ENCODE peak calls at places on chromosomes 4 and X, in six cellular contexts. D is AG09309, W is fibroblast of villous mesenchyme, N is fibroblast of lung, P is Panc1, X is choroid plexus epithelial cell. L is an unnamed sample.

GRCh38 chrX:85111347-85111746 is 107.7 kb downstream of the APOOL start:
- DNase-seq in D (no peak), X (peak), P (no peak), W (peak), N (no peak), L (no peak)

GRCh38 chrX:154731881-154732280 is 19.0 kb downstream of the GAB3 start:
- DNase-seq in D (no peak), P (no peak), X (peak), N (no peak), W (no peak), L (no peak)

GRCh38 chrX:19225906-19226305 is 103.6 kb upstream of the ADGRG2 start:
- DNase-seq in X (peak), N (peak), P (no peak), W (no peak), D (no peak), L (no peak)

GRCh38 chrX:123736333-123736921 is 3.6 kb upstream of the THOC2 start:
- DNase-seq in W (peak), N (peak), D (peak), P (no peak), X (peak), L (no peak)

GRCh38 chr4:80202784-80203553 is 5.7 kb downstream of the PRDM8 start:
- DNase-seq in N (peak), D (no peak), X (peak), W (peak), P (no peak), L (no peak)

GRCh38 chr4:139556071-139556734 is at the start of gene SETD7:
- DNase-seq in P (no peak), W (peak), D (peak), N (peak), X (peak), L (peak)

GRCh38 chrX:71111141-71111843 is at the start of gene IL2RG:
- DNase-seq in D (no peak), N (no peak), P (no peak), X (no peak), W (no peak), L (no peak)

GRCh38 chrX:5656544-5656943 is 572.1 kb downstream of the NLGN4X start:
- DNase-seq in W (no peak), P (no peak), X (no peak), N (no peak), D (no peak), L (no peak)

GRCh38 chr4:687048-687974 is 1.6 kb downstream of the SLC49A3 start:
- DNase-seq in P (peak), N (peak), D (peak), X (peak), W (peak), L (peak)

GRCh38 chr4:119238068-119238722 is 25.7 kb downstream of the USP53 start:
- DNase-seq in N (no peak), P (no peak), X (peak), D (no peak), W (no peak), L (no peak)

GRCh38 chr4:75598390-75598789 is 31.9 kb downstream of the CDKL2 start:
- DNase-seq in N (peak), X (peak), D (peak), W (peak), P (no peak), L (peak)

GRCh38 chr4:110830461-110830860 is 207.6 kb upstream of the PITX2 start:
- DNase-seq in D (no peak), W (no peak), P (no peak), X (no peak), N (no peak), L (no peak)

DNA sequence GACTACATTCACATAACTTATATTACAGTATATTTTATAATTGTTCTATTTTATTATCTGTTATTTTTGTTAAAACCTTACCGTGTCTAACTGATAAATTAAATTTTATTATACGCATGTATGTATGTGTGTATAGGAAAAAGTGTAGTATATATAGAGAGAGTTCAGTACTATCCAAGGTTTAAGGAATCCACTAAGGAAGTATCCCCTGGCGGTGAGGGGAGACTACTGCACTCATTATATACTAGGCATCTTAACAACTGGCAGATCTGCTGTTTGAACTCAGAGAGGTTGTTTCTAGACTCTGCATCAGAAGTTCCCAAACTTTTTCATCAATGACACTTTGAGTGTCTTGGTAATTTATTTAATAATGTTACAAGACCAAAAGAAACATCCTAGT is 70.9 kb downstream of the NDST4 start:
- DNase-seq in N (no peak), W (no peak), P (no peak), D (no peak), X (no peak), L (no peak)
- TF ChIP-seq CTCF in N (peak), W (peak), P (no peak), D (no peak), X (peak), L (peak)

DNA sequence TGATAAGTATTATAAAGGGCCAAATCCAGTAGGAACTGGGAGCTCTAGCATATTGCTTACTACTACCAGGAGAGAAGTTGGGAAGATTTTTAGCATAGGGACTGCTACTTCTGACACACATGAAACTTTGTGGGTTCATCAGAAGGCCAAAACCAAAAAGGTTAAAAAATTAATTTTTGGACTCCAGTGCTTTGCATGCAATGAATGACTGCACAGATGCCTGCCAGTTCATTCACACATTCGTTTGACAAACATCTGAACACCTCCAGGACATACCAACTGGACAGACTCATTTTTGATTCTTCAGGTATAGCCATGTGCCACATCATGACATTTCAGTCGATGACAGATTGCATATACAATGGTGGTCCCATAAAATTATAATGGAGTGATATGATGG is 79.8 kb downstream of the MID1IP1 start:
- DNase-seq in X (no peak), N (no peak), D (no peak), W (no peak), P (no peak), L (no peak)
- H3K4me3 ChIP-seq in X (no peak), N (no peak), D (no peak), W (no peak), P (no peak), L (no peak)

GRCh38 chrX:114774691-114775090 is 190.8 kb downstream of the HTR2C start:
- DNase-seq in D (no peak), W (peak), N (no peak), X (peak), P (no peak), L (no peak)
- TF ChIP-seq CTCF in D (no peak), W (peak), N (no peak), X (peak), P (no peak), L (no peak)

DNA sequence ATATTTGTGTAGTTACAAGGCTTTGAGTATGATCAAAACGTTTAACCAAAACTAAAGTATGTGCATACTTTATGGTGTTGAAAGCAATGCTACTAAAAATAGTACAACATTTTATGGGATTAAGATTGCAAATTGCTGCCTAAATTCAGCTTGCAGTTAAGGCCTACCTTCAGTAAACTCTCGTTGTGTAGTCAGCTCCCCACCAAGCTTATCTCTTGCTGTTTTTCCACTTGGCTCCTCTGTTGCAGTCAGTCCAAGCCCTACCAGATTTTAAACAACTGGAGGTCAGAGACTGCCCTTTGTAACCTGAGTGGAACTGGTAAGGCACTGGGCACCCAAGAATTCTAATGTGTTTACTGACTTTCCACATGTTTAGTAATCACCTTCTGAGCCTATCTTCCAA is 25.7 kb downstream of the AFF1 start:
- DNase-seq in N (peak), W (peak), X (peak), D (no peak), P (no peak), L (no peak)
- H3K4me3 ChIP-seq in N (no peak), W (no peak), X (no peak), D (no peak), P (no peak), L (no peak)